ENCODE peak calls at places on chromosomes 1 and 21, in eight cellular contexts. One of them, this sample, is unnamed.

GRCh38 chr21:33234618-33235520 is 5.1 kb downstream of the IFNAR2 start:
- DNase-seq in neural crest cell: no peak
- DNase-seq in H9: no peak
- DNase-seq in SK-N-DZ: no peak
- DNase-seq in stimulated activated CD4-positive, alpha-beta T cell treated with anti-CD3 and anti-CD28 coated beads, Interleukin-1b, Interleukin-23, amount 100 ng/mL, for 48 hours: peak
- DNase-seq in activated T-cell treated with anti-CD3 and anti-CD28 coated beads, Interleukin-2, amount 50 U/mL, for 4 hours: no peak
- DNase-seq in NCI-H2081: no peak
- DNase-seq in nephron progenitor cell: no peak
- DNase-seq in this sample: no peak

GRCh38 chr1:1264868-1265272 is 8.8 kb downstream of the UBE2J2 start:
- DNase-seq in H9: peak
- DNase-seq in SK-N-DZ: no peak
- DNase-seq in stimulated activated CD4-positive, alpha-beta T cell treated with anti-CD3 and anti-CD28 coated beads, Interleukin-1b, Interleukin-23, amount 100 ng/mL, for 48 hours: no peak
- DNase-seq in neural crest cell: no peak
- DNase-seq in NCI-H2081: no peak
- DNase-seq in activated T-cell treated with anti-CD3 and anti-CD28 coated beads, Interleukin-2, amount 50 U/mL, for 4 hours: no peak
- DNase-seq in nephron progenitor cell: no peak
- DNase-seq in this sample: no peak

GRCh38 chr21:42526379-42526727 is 12.7 kb downstream of the SLC37A1 start:
- DNase-seq in NCI-H2081: no peak
- DNase-seq in nephron progenitor cell: no peak
- DNase-seq in SK-N-DZ: no peak
- DNase-seq in activated T-cell treated with anti-CD3 and anti-CD28 coated beads, Interleukin-2, amount 50 U/mL, for 4 hours: no peak
- DNase-seq in stimulated activated CD4-positive, alpha-beta T cell treated with anti-CD3 and anti-CD28 coated beads, Interleukin-1b, Interleukin-23, amount 100 ng/mL, for 48 hours: no peak
- DNase-seq in H9: no peak
- DNase-seq in neural crest cell: no peak
- DNase-seq in this sample: no peak

GRCh38 chr1:230542054-230542453 is 100.2 kb upstream of the COG2 start:
- DNase-seq in SK-N-DZ: no peak
- DNase-seq in neural crest cell: no peak
- DNase-seq in activated T-cell treated with anti-CD3 and anti-CD28 coated beads, Interleukin-2, amount 50 U/mL, for 4 hours: no peak
- DNase-seq in H9: no peak
- DNase-seq in stimulated activated CD4-positive, alpha-beta T cell treated with anti-CD3 and anti-CD28 coated beads, Interleukin-1b, Interleukin-23, amount 100 ng/mL, for 48 hours: peak
- DNase-seq in nephron progenitor cell: no peak
- DNase-seq in NCI-H2081: no peak
- DNase-seq in this sample: no peak

GRCh38 chr1:206029484-206029883 is 5.8 kb upstream of the CTSE start:
- DNase-seq in NCI-H2081: no peak
- DNase-seq in neural crest cell: no peak
- DNase-seq in nephron progenitor cell: no peak
- DNase-seq in H9: no peak
- DNase-seq in activated T-cell treated with anti-CD3 and anti-CD28 coated beads, Interleukin-2, amount 50 U/mL, for 4 hours: no peak
- DNase-seq in SK-N-DZ: no peak
- DNase-seq in stimulated activated CD4-positive, alpha-beta T cell treated with anti-CD3 and anti-CD28 coated beads, Interleukin-1b, Interleukin-23, amount 100 ng/mL, for 48 hours: no peak
- DNase-seq in this sample: no peak

GRCh38 chr1:940121-941026 is 16.7 kb downstream of the SAMD11 start:
- DNase-seq in SK-N-DZ: peak
- DNase-seq in nephron progenitor cell: peak
- DNase-seq in H9: no peak
- DNase-seq in neural crest cell: no peak
- DNase-seq in NCI-H2081: peak
- DNase-seq in activated T-cell treated with anti-CD3 and anti-CD28 coated beads, Interleukin-2, amount 50 U/mL, for 4 hours: no peak
- DNase-seq in stimulated activated CD4-positive, alpha-beta T cell treated with anti-CD3 and anti-CD28 coated beads, Interleukin-1b, Interleukin-23, amount 100 ng/mL, for 48 hours: no peak
- DNase-seq in this sample: no peak

GRCh38 chr1:182229907-182230522 is 161.6 kb downstream of the GLUL start:
- DNase-seq in neural crest cell: no peak
- DNase-seq in NCI-H2081: peak
- DNase-seq in activated T-cell treated with anti-CD3 and anti-CD28 coated beads, Interleukin-2, amount 50 U/mL, for 4 hours: no peak
- DNase-seq in SK-N-DZ: peak
- DNase-seq in H9: no peak
- DNase-seq in stimulated activated CD4-positive, alpha-beta T cell treated with anti-CD3 and anti-CD28 coated beads, Interleukin-1b, Interleukin-23, amount 100 ng/mL, for 48 hours: no peak
- DNase-seq in nephron progenitor cell: no peak
- DNase-seq in this sample: no peak

GRCh38 chr1:241163363-241163762 is 193.6 kb downstream of the RGS7 start:
- DNase-seq in nephron progenitor cell: no peak
- DNase-seq in neural crest cell: no peak
- DNase-seq in H9: peak
- DNase-seq in activated T-cell treated with anti-CD3 and anti-CD28 coated beads, Interleukin-2, amount 50 U/mL, for 4 hours: no peak
- DNase-seq in stimulated activated CD4-positive, alpha-beta T cell treated with anti-CD3 and anti-CD28 coated beads, Interleukin-1b, Interleukin-23, amount 100 ng/mL, for 48 hours: no peak
- DNase-seq in NCI-H2081: no peak
- DNase-seq in SK-N-DZ: peak
- DNase-seq in this sample: no peak

GRCh38 chr1:227742738-227743715 is 7.8 kb downstream of the SNAP47 start:
- DNase-seq in stimulated activated CD4-positive, alpha-beta T cell treated with anti-CD3 and anti-CD28 coated beads, Interleukin-1b, Interleukin-23, amount 100 ng/mL, for 48 hours: no peak
- DNase-seq in H9: no peak
- DNase-seq in NCI-H2081: no peak
- DNase-seq in activated T-cell treated with anti-CD3 and anti-CD28 coated beads, Interleukin-2, amount 50 U/mL, for 4 hours: no peak
- DNase-seq in SK-N-DZ: no peak
- DNase-seq in neural crest cell: no peak
- DNase-seq in nephron progenitor cell: no peak
- DNase-seq in this sample: no peak

GRCh38 chr1:8061210-8061609 is 35.1 kb upstream of the ERRFI1 start:
- DNase-seq in activated T-cell treated with anti-CD3 and anti-CD28 coated beads, Interleukin-2, amount 50 U/mL, for 4 hours: no peak
- DNase-seq in stimulated activated CD4-positive, alpha-beta T cell treated with anti-CD3 and anti-CD28 coated beads, Interleukin-1b, Interleukin-23, amount 100 ng/mL, for 48 hours: no peak
- DNase-seq in H9: no peak
- DNase-seq in SK-N-DZ: no peak
- DNase-seq in nephron progenitor cell: no peak
- DNase-seq in neural crest cell: no peak
- DNase-seq in NCI-H2081: no peak
- DNase-seq in this sample: no peak

GRCh38 chr1:179786815-179787736 is 44.0 kb downstream of the FAM163A start:
- DNase-seq in SK-N-DZ: peak
- DNase-seq in activated T-cell treated with anti-CD3 and anti-CD28 coated beads, Interleukin-2, amount 50 U/mL, for 4 hours: no peak
- DNase-seq in stimulated activated CD4-positive, alpha-beta T cell treated with anti-CD3 and anti-CD28 coated beads, Interleukin-1b, Interleukin-23, amount 100 ng/mL, for 48 hours: no peak
- DNase-seq in NCI-H2081: peak
- DNase-seq in H9: no peak
- DNase-seq in neural crest cell: no peak
- DNase-seq in nephron progenitor cell: no peak
- DNase-seq in this sample: no peak

GRCh38 chr1:243945727-243946126 is 95.7 kb upstream of the AKT3 start:
- DNase-seq in NCI-H2081: no peak
- DNase-seq in neural crest cell: no peak
- DNase-seq in activated T-cell treated with anti-CD3 and anti-CD28 coated beads, Interleukin-2, amount 50 U/mL, for 4 hours: no peak
- DNase-seq in H9: no peak
- DNase-seq in SK-N-DZ: no peak
- DNase-seq in nephron progenitor cell: no peak
- DNase-seq in stimulated activated CD4-positive, alpha-beta T cell treated with anti-CD3 and anti-CD28 coated beads, Interleukin-1b, Interleukin-23, amount 100 ng/mL, for 48 hours: no peak
- DNase-seq in this sample: no peak

GRCh38 chr1:40532844-40533424 is 1.5 kb downstream of the ZNF684 start:
- DNase-seq in neural crest cell: peak
- DNase-seq in SK-N-DZ: peak
- DNase-seq in stimulated activated CD4-positive, alpha-beta T cell treated with anti-CD3 and anti-CD28 coated beads, Interleukin-1b, Interleukin-23, amount 100 ng/mL, for 48 hours: peak
- DNase-seq in nephron progenitor cell: peak
- DNase-seq in H9: no peak
- DNase-seq in NCI-H2081: peak
- DNase-seq in activated T-cell treated with anti-CD3 and anti-CD28 coated beads, Interleukin-2, amount 50 U/mL, for 4 hours: no peak
- DNase-seq in this sample: no peak

GRCh38 chr1:221637641-221638041 is 104.2 kb downstream of the DUSP10 start:
- DNase-seq in SK-N-DZ: no peak
- DNase-seq in stimulated activated CD4-positive, alpha-beta T cell treated with anti-CD3 and anti-CD28 coated beads, Interleukin-1b, Interleukin-23, amount 100 ng/mL, for 48 hours: no peak
- DNase-seq in nephron progenitor cell: no peak
- DNase-seq in NCI-H2081: no peak
- DNase-seq in neural crest cell: no peak
- DNase-seq in activated T-cell treated with anti-CD3 and anti-CD28 coated beads, Interleukin-2, amount 50 U/mL, for 4 hours: no peak
- DNase-seq in H9: no peak
- DNase-seq in this sample: no peak

GRCh38 chr1:94927405-94928175 is 680 bp upstream of the CNN3 start:
- DNase-seq in NCI-H2081: peak
- DNase-seq in H9: peak
- DNase-seq in nephron progenitor cell: no peak
- DNase-seq in activated T-cell treated with anti-CD3 and anti-CD28 coated beads, Interleukin-2, amount 50 U/mL, for 4 hours: peak
- DNase-seq in stimulated activated CD4-positive, alpha-beta T cell treated with anti-CD3 and anti-CD28 coated beads, Interleukin-1b, Interleukin-23, amount 100 ng/mL, for 48 hours: no peak
- DNase-seq in neural crest cell: no peak
- DNase-seq in SK-N-DZ: peak
- DNase-seq in this sample: no peak

GRCh38 chr21:39110431-39110830 is 72.8 kb downstream of the PSMG1 start:
- DNase-seq in nephron progenitor cell: no peak
- DNase-seq in NCI-H2081: no peak
- DNase-seq in H9: no peak
- DNase-seq in neural crest cell: no peak
- DNase-seq in activated T-cell treated with anti-CD3 and anti-CD28 coated beads, Interleukin-2, amount 50 U/mL, for 4 hours: no peak
- DNase-seq in stimulated activated CD4-positive, alpha-beta T cell treated with anti-CD3 and anti-CD28 coated beads, Interleukin-1b, Interleukin-23, amount 100 ng/mL, for 48 hours: no peak
- DNase-seq in SK-N-DZ: no peak
- DNase-seq in this sample: no peak

GRCh38 chr1:41153750-41154274 is 88.3 kb downstream of the SCMH1 start:
- DNase-seq in H9: no peak
- DNase-seq in stimulated activated CD4-positive, alpha-beta T cell treated with anti-CD3 and anti-CD28 coated beads, Interleukin-1b, Interleukin-23, amount 100 ng/mL, for 48 hours: no peak
- DNase-seq in neural crest cell: no peak
- DNase-seq in SK-N-DZ: no peak
- DNase-seq in activated T-cell treated with anti-CD3 and anti-CD28 coated beads, Interleukin-2, amount 50 U/mL, for 4 hours: no peak
- DNase-seq in nephron progenitor cell: no peak
- DNase-seq in NCI-H2081: no peak
- DNase-seq in this sample: no peak

GRCh38 chr1:217921126-217921900 is 290.2 kb downstream of the SPATA17 start:
- DNase-seq in activated T-cell treated with anti-CD3 and anti-CD28 coated beads, Interleukin-2, amount 50 U/mL, for 4 hours: no peak
- DNase-seq in nephron progenitor cell: no peak
- DNase-seq in neural crest cell: no peak
- DNase-seq in SK-N-DZ: no peak
- DNase-seq in NCI-H2081: no peak
- DNase-seq in stimulated activated CD4-positive, alpha-beta T cell treated with anti-CD3 and anti-CD28 coated beads, Interleukin-1b, Interleukin-23, amount 100 ng/mL, for 48 hours: no peak
- DNase-seq in H9: no peak
- DNase-seq in this sample: no peak

GRCh38 chr21:38556390-38556789 is 58.1 kb upstream of the ERG start:
- DNase-seq in nephron progenitor cell: no peak
- DNase-seq in activated T-cell treated with anti-CD3 and anti-CD28 coated beads, Interleukin-2, amount 50 U/mL, for 4 hours: no peak
- DNase-seq in neural crest cell: no peak
- DNase-seq in stimulated activated CD4-positive, alpha-beta T cell treated with anti-CD3 and anti-CD28 coated beads, Interleukin-1b, Interleukin-23, amount 100 ng/mL, for 48 hours: no peak
- DNase-seq in H9: no peak
- DNase-seq in SK-N-DZ: no peak
- DNase-seq in NCI-H2081: no peak
- DNase-seq in this sample: no peak

GRCh38 chr1:155007253-155007828 is 4.7 kb downstream of the ZBTB7B start:
- DNase-seq in neural crest cell: no peak
- DNase-seq in nephron progenitor cell: no peak
- DNase-seq in SK-N-DZ: no peak
- DNase-seq in stimulated activated CD4-positive, alpha-beta T cell treated with anti-CD3 and anti-CD28 coated beads, Interleukin-1b, Interleukin-23, amount 100 ng/mL, for 48 hours: no peak
- DNase-seq in H9: no peak
- DNase-seq in NCI-H2081: no peak
- DNase-seq in activated T-cell treated with anti-CD3 and anti-CD28 coated beads, Interleukin-2, amount 50 U/mL, for 4 hours: no peak
- DNase-seq in this sample: no peak

GRCh38 chr1:168609133-168609715 is 32.8 kb downstream of the XCL1 start:
- DNase-seq in stimulated activated CD4-positive, alpha-beta T cell treated with anti-CD3 and anti-CD28 coated beads, Interleukin-1b, Interleukin-23, amount 100 ng/mL, for 48 hours: no peak
- DNase-seq in H9: peak
- DNase-seq in activated T-cell treated with anti-CD3 and anti-CD28 coated beads, Interleukin-2, amount 50 U/mL, for 4 hours: no peak
- DNase-seq in NCI-H2081: no peak
- DNase-seq in neural crest cell: no peak
- DNase-seq in nephron progenitor cell: peak
- DNase-seq in SK-N-DZ: peak
- DNase-seq in this sample: no peak

GRCh38 chr1:245074232-245074747 is 80.5 kb upstream of the KIF26B start:
- DNase-seq in neural crest cell: no peak
- DNase-seq in NCI-H2081: no peak
- DNase-seq in H9: no peak
- DNase-seq in activated T-cell treated with anti-CD3 and anti-CD28 coated beads, Interleukin-2, amount 50 U/mL, for 4 hours: no peak
- DNase-seq in nephron progenitor cell: no peak
- DNase-seq in SK-N-DZ: no peak
- DNase-seq in stimulated activated CD4-positive, alpha-beta T cell treated with anti-CD3 and anti-CD28 coated beads, Interleukin-1b, Interleukin-23, amount 100 ng/mL, for 48 hours: no peak
- DNase-seq in this sample: no peak

GRCh38 chr1:150970818-150971582 is 3.6 kb downstream of the CERS2 start:
- DNase-seq in H9: no peak
- DNase-seq in NCI-H2081: no peak
- DNase-seq in nephron progenitor cell: peak
- DNase-seq in neural crest cell: no peak
- DNase-seq in SK-N-DZ: no peak
- DNase-seq in stimulated activated CD4-positive, alpha-beta T cell treated with anti-CD3 and anti-CD28 coated beads, Interleukin-1b, Interleukin-23, amount 100 ng/mL, for 48 hours: no peak
- DNase-seq in activated T-cell treated with anti-CD3 and anti-CD28 coated beads, Interleukin-2, amount 50 U/mL, for 4 hours: no peak
- DNase-seq in this sample: no peak

GRCh38 chr1:205729945-205730610 is 19.9 kb downstream of the NUCKS1 start:
- DNase-seq in stimulated activated CD4-positive, alpha-beta T cell treated with anti-CD3 and anti-CD28 coated beads, Interleukin-1b, Interleukin-23, amount 100 ng/mL, for 48 hours: no peak
- DNase-seq in activated T-cell treated with anti-CD3 and anti-CD28 coated beads, Interleukin-2, amount 50 U/mL, for 4 hours: no peak
- DNase-seq in NCI-H2081: no peak
- DNase-seq in H9: no peak
- DNase-seq in nephron progenitor cell: no peak
- DNase-seq in SK-N-DZ: no peak
- DNase-seq in neural crest cell: no peak
- DNase-seq in this sample: no peak

GRCh38 chr1:199546323-199546722 is 481.2 kb upstream of the NR5A2 start:
- DNase-seq in H9: no peak
- DNase-seq in NCI-H2081: no peak
- DNase-seq in neural crest cell: no peak
- DNase-seq in activated T-cell treated with anti-CD3 and anti-CD28 coated beads, Interleukin-2, amount 50 U/mL, for 4 hours: no peak
- DNase-seq in stimulated activated CD4-positive, alpha-beta T cell treated with anti-CD3 and anti-CD28 coated beads, Interleukin-1b, Interleukin-23, amount 100 ng/mL, for 48 hours: no peak
- DNase-seq in nephron progenitor cell: no peak
- DNase-seq in SK-N-DZ: no peak
- DNase-seq in this sample: no peak

GRCh38 chr1:21855257-21856096 is 43.4 kb downstream of the LDLRAD2 start:
- DNase-seq in H9: no peak
- DNase-seq in neural crest cell: no peak
- DNase-seq in activated T-cell treated with anti-CD3 and anti-CD28 coated beads, Interleukin-2, amount 50 U/mL, for 4 hours: no peak
- DNase-seq in stimulated activated CD4-positive, alpha-beta T cell treated with anti-CD3 and anti-CD28 coated beads, Interleukin-1b, Interleukin-23, amount 100 ng/mL, for 48 hours: no peak
- DNase-seq in SK-N-DZ: no peak
- DNase-seq in nephron progenitor cell: no peak
- DNase-seq in NCI-H2081: no peak
- DNase-seq in this sample: no peak

GRCh38 chr1:158652721-158653334 is 33.7 kb downstream of the SPTA1 start:
- DNase-seq in activated T-cell treated with anti-CD3 and anti-CD28 coated beads, Interleukin-2, amount 50 U/mL, for 4 hours: no peak
- DNase-seq in SK-N-DZ: no peak
- DNase-seq in neural crest cell: no peak
- DNase-seq in nephron progenitor cell: no peak
- DNase-seq in NCI-H2081: no peak
- DNase-seq in H9: no peak
- DNase-seq in stimulated activated CD4-positive, alpha-beta T cell treated with anti-CD3 and anti-CD28 coated beads, Interleukin-1b, Interleukin-23, amount 100 ng/mL, for 48 hours: no peak
- DNase-seq in this sample: no peak

GRCh38 chr21:46393941-46394818 is 64.5 kb upstream of the DIP2A start:
- DNase-seq in neural crest cell: no peak
- DNase-seq in nephron progenitor cell: no peak
- DNase-seq in SK-N-DZ: no peak
- DNase-seq in NCI-H2081: peak
- DNase-seq in stimulated activated CD4-positive, alpha-beta T cell treated with anti-CD3 and anti-CD28 coated beads, Interleukin-1b, Interleukin-23, amount 100 ng/mL, for 48 hours: no peak
- DNase-seq in H9: no peak
- DNase-seq in activated T-cell treated with anti-CD3 and anti-CD28 coated beads, Interleukin-2, amount 50 U/mL, for 4 hours: no peak
- DNase-seq in this sample: no peak

GRCh38 chr1:172308577-172308976 is 111.9 kb upstream of the C1orf105 start:
- DNase-seq in SK-N-DZ: no peak
- DNase-seq in stimulated activated CD4-positive, alpha-beta T cell treated with anti-CD3 and anti-CD28 coated beads, Interleukin-1b, Interleukin-23, amount 100 ng/mL, for 48 hours: no peak
- DNase-seq in neural crest cell: no peak
- DNase-seq in nephron progenitor cell: no peak
- DNase-seq in activated T-cell treated with anti-CD3 and anti-CD28 coated beads, Interleukin-2, amount 50 U/mL, for 4 hours: no peak
- DNase-seq in NCI-H2081: no peak
- DNase-seq in H9: no peak
- DNase-seq in this sample: no peak

GRCh38 chr1:146012703-146013565 is 8.6 kb downstream of the HJV start:
- DNase-seq in NCI-H2081: peak
- DNase-seq in neural crest cell: peak
- DNase-seq in SK-N-DZ: peak
- DNase-seq in stimulated activated CD4-positive, alpha-beta T cell treated with anti-CD3 and anti-CD28 coated beads, Interleukin-1b, Interleukin-23, amount 100 ng/mL, for 48 hours: peak
- DNase-seq in nephron progenitor cell: no peak
- DNase-seq in activated T-cell treated with anti-CD3 and anti-CD28 coated beads, Interleukin-2, amount 50 U/mL, for 4 hours: peak
- DNase-seq in H9: no peak
- DNase-seq in this sample: peak

GRCh38 chr1:179938752-179939151 is 15.9 kb upstream of the CEP350 start:
- DNase-seq in H9: no peak
- DNase-seq in neural crest cell: no peak
- DNase-seq in SK-N-DZ: no peak
- DNase-seq in nephron progenitor cell: no peak
- DNase-seq in stimulated activated CD4-positive, alpha-beta T cell treated with anti-CD3 and anti-CD28 coated beads, Interleukin-1b, Interleukin-23, amount 100 ng/mL, for 48 hours: no peak
- DNase-seq in activated T-cell treated with anti-CD3 and anti-CD28 coated beads, Interleukin-2, amount 50 U/mL, for 4 hours: no peak
- DNase-seq in NCI-H2081: no peak
- DNase-seq in this sample: no peak

GRCh38 chr21:33268392-33268735 is 2.2 kb downstream of the IL10RB start:
- DNase-seq in neural crest cell: no peak
- DNase-seq in H9: no peak
- DNase-seq in stimulated activated CD4-positive, alpha-beta T cell treated with anti-CD3 and anti-CD28 coated beads, Interleukin-1b, Interleukin-23, amount 100 ng/mL, for 48 hours: no peak
- DNase-seq in SK-N-DZ: no peak
- DNase-seq in NCI-H2081: no peak
- DNase-seq in activated T-cell treated with anti-CD3 and anti-CD28 coated beads, Interleukin-2, amount 50 U/mL, for 4 hours: no peak
- DNase-seq in nephron progenitor cell: no peak
- DNase-seq in this sample: no peak

GRCh38 chr1:88890790-88891317 is 513 bp downstream of the GTF2B start:
- DNase-seq in activated T-cell treated with anti-CD3 and anti-CD28 coated beads, Interleukin-2, amount 50 U/mL, for 4 hours: no peak
- DNase-seq in stimulated activated CD4-positive, alpha-beta T cell treated with anti-CD3 and anti-CD28 coated beads, Interleukin-1b, Interleukin-23, amount 100 ng/mL, for 48 hours: peak
- DNase-seq in SK-N-DZ: peak
- DNase-seq in neural crest cell: no peak
- DNase-seq in nephron progenitor cell: peak
- DNase-seq in NCI-H2081: peak
- DNase-seq in H9: peak
- DNase-seq in this sample: peak

GRCh38 chr1:2973661-2974593 is 47.3 kb upstream of the ACTRT2 start:
- DNase-seq in activated T-cell treated with anti-CD3 and anti-CD28 coated beads, Interleukin-2, amount 50 U/mL, for 4 hours: no peak
- DNase-seq in neural crest cell: no peak
- DNase-seq in NCI-H2081: no peak
- DNase-seq in stimulated activated CD4-positive, alpha-beta T cell treated with anti-CD3 and anti-CD28 coated beads, Interleukin-1b, Interleukin-23, amount 100 ng/mL, for 48 hours: no peak
- DNase-seq in SK-N-DZ: no peak
- DNase-seq in nephron progenitor cell: no peak
- DNase-seq in H9: no peak
- DNase-seq in this sample: no peak